ENCODE peak calls at places on chromosomes 11 and 22, in four cellular contexts. N, I, P and O are unnamed samples.

GRCh38 chr11:84465040-84465439 is 1162.1 kb downstream of the DLG2 start:
- DNase-seq in N (no peak), I (no peak), P (no peak), O (no peak)

GRCh38 chr11:115418081-115418480 is 86.1 kb downstream of the CADM1 start:
- DNase-seq in N (no peak), I (no peak), P (no peak), O (peak)

GRCh38 chr22:23537421-23537820 is 42.7 kb downstream of the IGLL1 start:
- DNase-seq in N (no peak), I (no peak), P (no peak), O (no peak)

GRCh38 chr11:32870676-32871075 is 21.9 kb upstream of the QSER1 start:
- DNase-seq in N (no peak), I (no peak), P (peak), O (peak)

GRCh38 chr11:1641096-1641495 is 11.5 kb downstream of the KRTAP5-5 start:
- DNase-seq in N (no peak), I (no peak), P (no peak), O (no peak)

GRCh38 chr11:70926543-70926942 is 325.8 kb downstream of the SHANK2 start:
- DNase-seq in N (no peak), I (no peak), P (no peak), O (peak)

GRCh38 chr11:75525433-75526191 is at the start of gene GDPD5:
- DNase-seq in N (peak), I (peak), P (peak), O (peak)

GRCh38 chr11:1389103-1389931 is 417 bp upstream of the BRSK2 start:
- DNase-seq in N (peak), I (peak), P (peak), O (peak)

GRCh38 chr22:21702700-21703683 is 32.6 kb downstream of the YPEL1 start:
- DNase-seq in N (no peak), I (no peak), P (no peak), O (no peak)